ENCODE peak calls at places on chromosome 2, in six cellular contexts. F, Y, R, Z, E and T are unnamed samples. For H3K4me1, the result is how much of the 10 kb centered on the place peaks cover.

GRCh38 chr2:85413592-85414421 is 3.6 kb upstream of the CAPG start:
- DNase-seq in F (no peak), Y (no peak), R (peak), Z (no peak), E (no peak), T (peak)

GRCh38 chr2:231387904-231388724 is 7.4 kb upstream of the B3GNT7 start:
- DNase-seq in F (peak), Y (no peak), R (no peak), Z (peak), E (peak), T (no peak)

GRCh38 chr2:233404227-233404626 is 49.9 kb downstream of the DGKD start:
- DNase-seq in F (no peak), Y (peak), R (peak), Z (no peak), E (no peak), T (peak)

GRCh38 chr2:43193996-43194869 is 32.2 kb downstream of the ZFP36L2 start:
- DNase-seq in F (no peak), Y (no peak), R (peak), Z (no peak), E (no peak), T (peak)

GRCh38 chr2:70519453-70519852 is 34.2 kb downstream of the TGFA start:
- DNase-seq in F (no peak), Y (no peak), R (no peak), Z (no peak), E (no peak), T (no peak)

GRCh38 chr2:220144411-220144810 is 517.0 kb downstream of the SLC4A3 start:
- DNase-seq in F (no peak), Y (no peak), R (no peak), Z (no peak), E (no peak), T (no peak)

GRCh38 chr2:234676109-234676858 is 179.4 kb upstream of the ARL4C start:
- DNase-seq in F (no peak), Y (no peak), R (no peak), Z (no peak), E (no peak), T (no peak)

GRCh38 chr2:6073260-6074141 is 381.3 kb downstream of the SOX11 start:
- DNase-seq in F (peak), Y (no peak), R (no peak), Z (no peak), E (no peak), T (no peak)

GRCh38 chr2:226799211-226799975 is at the start of gene IRS1:
- DNase-seq in F (peak), Y (peak), R (peak), Z (peak), E (peak), T (peak)

GRCh38 chr2:144078091-144078490 is 441.8 kb downstream of the ZEB2 start:
- DNase-seq in F (no peak), Y (no peak), R (no peak), Z (no peak), E (no peak), T (no peak)
- H3K4me3 ChIP-seq in F (no peak), Y (no peak), R (no peak), Z (no peak), E (no peak), T (no peak)

GRCh38 chr2:224381913-224382647 is 19.8 kb downstream of the FAM124B start:
- DNase-seq in F (no peak), Y (no peak), R (no peak), Z (no peak), E (no peak), T (no peak)

GRCh38 chr2:224378087-224379085 is 23.5 kb downstream of the FAM124B start:
- DNase-seq in F (no peak), Y (no peak), R (no peak), Z (no peak), E (no peak), T (no peak)

GRCh38 chr2:224379210-224379609 is 22.7 kb downstream of the FAM124B start:
- DNase-seq in F (no peak), Y (no peak), R (no peak), Z (no peak), E (no peak), T (no peak)

GRCh38 chr2:224379986-224380385 is 21.9 kb downstream of the FAM124B start:
- DNase-seq in F (no peak), Y (no peak), R (no peak), Z (no peak), E (no peak), T (no peak)

GRCh38 chr2:224382973-224383555 is 18.8 kb downstream of the FAM124B start:
- DNase-seq in F (no peak), Y (no peak), R (no peak), Z (no peak), E (no peak), T (no peak)
- H3K27ac ChIP-seq in F (no peak), Y (no peak), R (no peak), Z (no peak), E (no peak), T (no peak)

DNA sequence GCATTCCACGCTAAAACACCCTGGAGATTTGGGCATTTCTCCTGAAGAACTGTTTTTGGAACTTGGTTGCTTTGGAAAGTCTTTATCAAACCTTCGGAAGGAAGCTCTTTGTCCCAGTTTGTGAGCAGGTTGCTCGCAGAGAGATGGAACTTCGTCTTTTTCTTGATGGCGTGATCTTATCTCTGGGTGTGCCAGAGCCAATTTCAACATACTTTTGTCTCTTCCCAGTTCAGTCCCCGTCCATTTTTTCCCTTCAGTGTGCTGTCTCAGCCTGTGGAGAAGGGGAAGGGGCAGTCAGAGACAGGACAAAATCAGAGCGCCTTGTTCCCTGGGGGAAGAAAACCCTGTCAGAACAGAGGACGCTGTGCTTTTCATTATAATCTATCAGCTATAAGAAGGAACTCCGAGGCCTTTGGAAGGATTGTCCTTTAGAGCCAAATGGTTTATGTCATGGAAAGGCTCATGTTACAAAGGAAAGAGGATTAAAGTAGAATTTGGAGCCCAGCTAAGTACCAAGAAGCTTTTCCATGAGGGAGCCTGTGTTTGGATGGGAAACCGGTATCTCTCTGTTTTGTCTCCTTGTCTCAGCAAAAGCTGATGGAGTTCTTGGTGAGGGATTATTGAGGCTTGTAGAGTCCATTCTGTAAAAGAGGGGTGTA is 19.0 kb downstream of the GRHL1 start:
- DNase-seq in F (no peak), Y (no peak), R (no peak), Z (no peak), E (no peak), T (no peak)
- H3K4me1 ChIP-seq in F (under half), Y (under half), R (under half), Z (under half), E (under half), T (under half)

DNA sequence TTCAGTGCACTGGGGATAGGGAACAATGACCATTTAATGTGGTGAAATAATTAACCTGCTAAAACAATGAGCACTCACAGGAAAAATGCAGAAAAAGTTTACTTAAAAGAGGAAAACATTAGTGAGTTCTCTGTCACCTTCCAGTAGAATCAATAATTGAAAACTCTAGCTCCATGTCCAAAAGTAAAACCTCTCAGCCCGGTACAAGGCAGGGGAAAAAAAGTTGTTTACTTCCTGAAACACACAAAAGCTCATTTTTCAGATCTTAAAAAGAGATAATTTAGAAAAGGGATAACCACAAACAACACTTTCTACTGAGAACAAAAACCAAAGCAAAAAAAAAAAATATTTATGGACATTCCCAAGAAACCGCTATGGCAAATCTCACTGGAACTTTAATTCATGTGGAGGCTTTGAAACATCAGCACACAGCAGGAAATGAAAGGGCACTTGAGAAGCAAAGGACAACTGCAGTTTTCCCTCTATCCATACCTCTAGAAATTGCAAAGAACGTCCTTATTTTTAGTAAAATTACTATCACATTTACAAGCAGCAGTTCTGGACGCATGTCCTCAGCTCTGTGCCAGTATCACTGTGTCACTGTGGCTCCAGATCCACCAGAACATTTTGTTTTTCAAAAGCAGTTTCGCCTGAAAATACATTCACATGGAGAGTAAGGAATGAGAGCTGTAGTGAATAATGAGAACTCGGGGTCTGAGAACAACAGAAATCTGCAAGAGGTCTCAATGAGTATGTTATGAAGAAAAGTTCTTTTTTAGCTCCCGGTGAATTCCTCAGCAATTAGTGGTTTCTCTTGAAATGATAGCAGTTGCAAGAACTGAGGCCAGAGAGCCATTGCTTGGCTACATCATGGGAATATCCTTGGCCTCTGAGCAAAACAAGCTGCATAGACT is 44.7 kb upstream of the DNAH7 start:
- DNase-seq in F (no peak), Y (no peak), R (no peak), Z (no peak), E (no peak), T (no peak)
- H3K4me3 ChIP-seq in F (peak), Y (no peak), R (no peak), Z (peak), E (no peak), T (no peak)

DNA sequence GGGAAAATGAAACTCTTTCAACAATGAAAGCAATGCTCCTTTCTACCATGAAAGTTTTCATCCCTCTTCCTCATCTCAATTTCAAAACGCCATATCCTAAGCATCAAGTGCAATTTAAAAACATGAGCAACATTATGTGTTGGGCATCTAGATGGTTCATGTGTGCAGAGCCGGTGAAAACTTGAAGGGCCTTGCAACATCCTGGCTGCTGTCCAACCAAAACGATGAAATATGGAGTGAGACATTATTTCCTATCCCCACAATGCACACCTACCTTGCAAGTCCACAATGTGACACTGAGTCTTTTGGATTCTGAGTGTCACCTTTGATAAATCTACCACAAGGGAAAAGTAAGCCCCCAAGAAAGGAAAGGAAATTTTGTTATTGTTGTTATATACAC is 110.0 kb downstream of the NCKAP5 start:
- DNase-seq in F (no peak), Y (no peak), R (no peak), Z (no peak), E (no peak), T (no peak)
- H3K27ac ChIP-seq in F (no peak), Y (no peak), R (no peak), Z (no peak), E (no peak), T (no peak)

GRCh38 chr2:173983414-173983871 is 18.3 kb upstream of the SP3 start:
- DNase-seq in F (no peak), Y (no peak), R (no peak), Z (no peak), E (peak), T (no peak)
- H3K4me1 ChIP-seq in F (half or more), Y (under half), R (under half), Z (under half), E (under half), T (under half)

GRCh38 chr2:159973325-159973724 is 89.1 kb downstream of the PLA2R1 start:
- DNase-seq in F (no peak), Y (no peak), R (no peak), Z (no peak), E (no peak), T (no peak)
- H3K4me3 ChIP-seq in F (no peak), Y (no peak), R (no peak), Z (no peak), E (no peak), T (no peak)